ENCODE peak calls at places on chromosomes 7 and 10, in nine cellular contexts. R is GM20000, J is uterus, E is RWPE1, O is upper lobe of left lung, X is colonic mucosa, I is A549, S is dorsolateral prefrontal cortex, F is astrocyte. B is an unnamed sample.

GRCh38 chr10:6202098-6202683 is 541 bp upstream of the PFKFB3 start:
- DNase-seq in R (peak), J (no peak), E (no peak), O (peak), X (peak), I (no peak), S (no peak), F (no peak), B (no peak)

GRCh38 chr10:86964061-86964846 is 4.0 kb upstream of the ADIRF start:
- DNase-seq in R (no peak), J (peak), E (no peak), O (no peak), X (no peak), I (no peak), S (peak), F (no peak), B (no peak)

GRCh38 chr7:135242096-135242684 is 8.6 kb downstream of the STRA8 start:
- DNase-seq in R (no peak), J (no peak), E (no peak), O (no peak), X (no peak), I (no peak), S (no peak), F (no peak), B (no peak)

GRCh38 chr10:72164617-72165016 is 51.2 kb upstream of the ANAPC16 start:
- DNase-seq in R (peak), J (no peak), E (no peak), O (no peak), X (no peak), I (no peak), S (no peak), F (peak), B (no peak)

GRCh38 chr7:41708621-41709358 is 5.9 kb upstream of the INHBA start:
- DNase-seq in R (no peak), J (no peak), E (no peak), O (no peak), X (no peak), I (no peak), S (no peak), F (peak), B (no peak)

GRCh38 chr7:73701357-73701995 is 18.0 kb downstream of the STX1A start:
- DNase-seq in R (peak), J (no peak), E (no peak), O (no peak), X (peak), I (peak), S (no peak), F (peak), B (no peak)

GRCh38 chr7:6142871-6143380 is 111.8 kb downstream of the ANKRD61 start:
- DNase-seq in R (no peak), J (no peak), E (no peak), O (no peak), X (no peak), I (no peak), S (no peak), F (no peak), B (no peak)

GRCh38 chr7:7231005-7231404 is 48.7 kb downstream of the C1GALT1 start:
- DNase-seq in R (no peak), J (no peak), E (no peak), O (no peak), X (no peak), I (no peak), S (no peak), F (no peak), B (no peak)

GRCh38 chr7:2399848-2400587 is 3.4 kb upstream of the CHST12 start:
- DNase-seq in R (no peak), J (peak), E (peak), O (no peak), X (peak), I (peak), S (peak), F (peak), B (no peak)

GRCh38 chr10:15035385-15036301 is 8.1 kb upstream of the OLAH start:
- DNase-seq in R (no peak), J (no peak), E (no peak), O (no peak), X (no peak), I (no peak), S (peak), F (peak), B (no peak)

GRCh38 chr7:7496326-7496725 is 39.3 kb downstream of the COL28A1 start:
- DNase-seq in R (no peak), J (no peak), E (no peak), O (no peak), X (no peak), I (no peak), S (no peak), F (peak), B (no peak)

GRCh38 chr10:62726142-62726541 is 78.4 kb upstream of the ADO start:
- DNase-seq in R (peak), J (no peak), E (no peak), O (no peak), X (no peak), I (no peak), S (no peak), F (no peak), B (no peak)

GRCh38 chr10:19904202-19904661 is 88.0 kb downstream of the PLXDC2 start:
- DNase-seq in R (no peak), J (no peak), E (no peak), O (no peak), X (no peak), I (no peak), S (no peak), F (peak), B (no peak)

GRCh38 chr7:7274782-7275181 is 92.4 kb downstream of the C1GALT1 start:
- DNase-seq in R (no peak), J (no peak), E (peak), O (no peak), X (no peak), I (no peak), S (no peak), F (no peak), B (no peak)

GRCh38 chr7:132430863-132431822 is 145.1 kb downstream of the PLXNA4 start:
- DNase-seq in R (no peak), J (peak), E (peak), O (peak), X (peak), I (peak), S (no peak), F (peak), B (peak)

DNA sequence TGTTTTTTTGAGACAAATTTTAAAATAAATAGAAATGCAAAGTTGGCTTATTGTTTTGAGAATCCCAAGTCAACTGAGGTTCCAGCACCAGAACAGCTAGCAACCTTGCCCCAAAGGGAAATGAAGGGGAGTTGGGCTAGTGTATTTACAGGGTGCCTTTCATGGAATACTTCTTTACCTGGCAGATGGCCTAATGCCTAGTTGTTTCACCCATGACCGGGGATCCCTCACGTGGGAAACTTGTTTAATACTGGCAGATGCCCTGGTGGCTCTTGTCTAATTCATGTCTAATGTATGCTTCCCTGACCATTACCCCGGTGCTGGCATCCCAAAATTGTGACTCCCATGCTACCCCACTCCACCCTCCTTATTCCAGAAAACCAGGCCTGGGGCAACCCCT is 861.1 kb upstream of the ZWINT start:
- DNase-seq in R (no peak), J (no peak), E (no peak), O (no peak), X (no peak), I (no peak), S (no peak), F (no peak), B (no peak)
- TF ChIP-seq CTCF in R (no peak), J (no peak), E (no peak), O (no peak), X (no peak), I (no peak), S (no peak), F (no peak), B (no peak)

GRCh38 chr7:76330673-76331072 is 28.1 kb downstream of the YWHAG start:
- DNase-seq in R (no peak), J (no peak), E (no peak), O (no peak), X (no peak), I (no peak), S (peak), F (no peak), B (no peak)
- TF ChIP-seq CTCF in R (no peak), J (no peak), E (no peak), O (no peak), X (no peak), I (no peak), S (no peak), F (no peak), B (no peak)

GRCh38 chr7:99601656-99602310 is 3.7 kb downstream of the TMEM225B start:
- DNase-seq in R (peak), J (no peak), E (no peak), O (peak), X (no peak), I (no peak), S (no peak), F (no peak), B (no peak)
- TF ChIP-seq CTCF in R (no peak), J (no peak), E (no peak), O (no peak), X (no peak), I (no peak), S (no peak), F (no peak), B (no peak)

GRCh38 chr10:29141761-29142160 is 147.1 kb upstream of the LYZL1 start:
- DNase-seq in R (no peak), J (no peak), E (no peak), O (no peak), X (no peak), I (no peak), S (no peak), F (peak), B (no peak)

GRCh38 chr10:29144126-29144525 is 144.7 kb upstream of the LYZL1 start:
- DNase-seq in R (no peak), J (no peak), E (no peak), O (no peak), X (no peak), I (no peak), S (no peak), F (no peak), B (no peak)

GRCh38 chr10:29140151-29140550 is 148.7 kb upstream of the LYZL1 start:
- DNase-seq in R (no peak), J (no peak), E (no peak), O (no peak), X (no peak), I (no peak), S (no peak), F (no peak), B (no peak)

GRCh38 chr10:29140991-29141390 is 147.9 kb upstream of the LYZL1 start:
- DNase-seq in R (no peak), J (no peak), E (peak), O (no peak), X (no peak), I (peak), S (no peak), F (peak), B (no peak)

GRCh38 chr10:29142516-29143314 is 146.2 kb upstream of the LYZL1 start:
- DNase-seq in R (no peak), J (no peak), E (no peak), O (peak), X (no peak), I (no peak), S (no peak), F (no peak), B (no peak)
- TF ChIP-seq CTCF in R (no peak), J (no peak), E (no peak), O (no peak), X (no peak), I (no peak), S (no peak), F (no peak), B (no peak)

GRCh38 chr7:51223505-51223904 is 93.1 kb downstream of the COBL start:
- DNase-seq in R (no peak), J (no peak), E (no peak), O (no peak), X (no peak), I (no peak), S (no peak), F (no peak), B (no peak)

GRCh38 chr7:51226042-51226755 is 90.4 kb downstream of the COBL start:
- DNase-seq in R (no peak), J (no peak), E (peak), O (no peak), X (no peak), I (no peak), S (no peak), F (no peak), B (no peak)

GRCh38 chr7:51226916-51227535 is 89.6 kb downstream of the COBL start:
- DNase-seq in R (no peak), J (no peak), E (no peak), O (no peak), X (no peak), I (no peak), S (no peak), F (no peak), B (no peak)

GRCh38 chr7:51222916-51223315 is 93.7 kb downstream of the COBL start:
- DNase-seq in R (no peak), J (no peak), E (no peak), O (no peak), X (no peak), I (no peak), S (no peak), F (no peak), B (no peak)

DNA sequence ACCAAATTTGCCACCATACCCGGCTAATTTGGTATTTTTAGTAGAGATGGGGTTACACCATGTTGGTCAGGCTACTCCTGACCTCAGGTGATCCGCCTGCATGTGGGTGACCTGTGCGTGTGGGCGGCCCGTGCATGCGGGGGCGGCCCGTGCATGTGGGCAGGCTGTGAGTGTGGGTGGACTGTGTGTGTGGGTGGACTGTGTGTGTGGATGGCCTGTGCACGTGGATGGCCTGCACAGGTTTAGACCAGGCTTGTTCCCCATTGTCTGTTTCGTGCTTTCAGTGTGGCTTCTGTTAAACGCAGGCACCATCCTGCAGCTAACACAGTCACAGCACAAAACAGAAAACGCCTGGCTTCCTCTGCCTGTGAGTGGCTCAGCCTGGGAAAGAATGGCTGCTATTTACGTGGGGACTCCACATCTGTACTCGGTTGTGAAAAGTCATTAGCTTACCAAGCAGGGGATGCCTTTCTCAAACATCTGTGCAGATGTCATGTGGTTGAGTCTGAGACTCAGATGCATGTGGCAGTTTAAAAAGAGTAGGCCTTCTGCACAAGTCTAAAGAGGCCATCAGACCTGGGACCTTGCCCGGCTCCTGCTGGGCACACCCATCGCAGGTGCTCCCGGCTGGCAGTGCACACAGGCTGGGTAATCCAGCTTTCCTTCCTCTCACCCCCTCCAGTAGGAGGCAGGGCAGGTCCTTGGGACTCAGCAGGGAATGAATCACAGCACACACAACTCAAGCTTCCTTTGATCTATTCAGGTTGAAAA is 91.6 kb downstream of the COBL start:
- DNase-seq in R (no peak), J (no peak), E (peak), O (no peak), X (peak), I (peak), S (no peak), F (no peak), B (no peak)
- TF ChIP-seq CTCF in R (no peak), J (no peak), E (no peak), O (peak), X (peak), I (peak), S (peak), F (no peak), B (no peak)

GRCh38 chr10:43667317-43667731 is 18.6 kb upstream of the ZNF32 start:
- DNase-seq in R (peak), J (no peak), E (no peak), O (peak), X (no peak), I (peak), S (no peak), F (peak), B (no peak)
- TF ChIP-seq CTCF in R (no peak), J (no peak), E (no peak), O (peak), X (no peak), I (peak), S (peak), F (peak), B (no peak)